ENCODE peak calls at places on chromosomes 1 and 21, in six cellular contexts. One of them, this sample, is unnamed.

GRCh38 chr1:110384581-110385321 is 6.1 kb downstream of the SLC16A4 start:
- DNase-seq in psoas muscle: no peak
- DNase-seq in epithelial cell of esophagus: no peak
- DNase-seq in fibroblast of lung: no peak
- DNase-seq in left ventricle myocardium inferior: no peak
- DNase-seq in Caco-2: no peak
- DNase-seq in this sample: no peak

GRCh38 chr21:46355161-46356004 is 31.4 kb downstream of the PCNT start:
- DNase-seq in psoas muscle: no peak
- DNase-seq in epithelial cell of esophagus: no peak
- DNase-seq in fibroblast of lung: no peak
- DNase-seq in left ventricle myocardium inferior: no peak
- DNase-seq in Caco-2: no peak
- DNase-seq in this sample: no peak

GRCh38 chr1:58899581-58900271 is 115.9 kb upstream of the JUN start:
- DNase-seq in psoas muscle: no peak
- DNase-seq in epithelial cell of esophagus: no peak
- DNase-seq in fibroblast of lung: no peak
- DNase-seq in left ventricle myocardium inferior: no peak
- DNase-seq in Caco-2: no peak
- DNase-seq in this sample: no peak

GRCh38 chr1:157925419-157926166 is 67.9 kb upstream of the KIRREL1 start:
- DNase-seq in psoas muscle: no peak
- DNase-seq in epithelial cell of esophagus: no peak
- DNase-seq in fibroblast of lung: no peak
- DNase-seq in left ventricle myocardium inferior: no peak
- DNase-seq in Caco-2: no peak
- DNase-seq in this sample: peak; percentile 46

GRCh38 chr1:154445040-154445472 is 39.9 kb downstream of the IL6R start:
- DNase-seq in psoas muscle: no peak
- DNase-seq in epithelial cell of esophagus: peak; percentile 59
- DNase-seq in fibroblast of lung: peak; percentile 75
- DNase-seq in left ventricle myocardium inferior: no peak
- DNase-seq in Caco-2: no peak
- DNase-seq in this sample: no peak

GRCh38 chr1:12544992-12545391 is 73.0 kb downstream of the DHRS3 start:
- DNase-seq in psoas muscle: no peak
- DNase-seq in epithelial cell of esophagus: no peak
- DNase-seq in fibroblast of lung: no peak
- DNase-seq in left ventricle myocardium inferior: no peak
- DNase-seq in Caco-2: no peak
- DNase-seq in this sample: no peak

GRCh38 chr1:82931051-82931450 is 1067.9 kb downstream of the TTLL7 start:
- DNase-seq in psoas muscle: no peak
- DNase-seq in epithelial cell of esophagus: no peak
- DNase-seq in fibroblast of lung: peak; percentile 29
- DNase-seq in left ventricle myocardium inferior: no peak
- DNase-seq in Caco-2: no peak
- DNase-seq in this sample: no peak

GRCh38 chr21:32867587-32867986 is 96.0 kb upstream of the PAXBP1 start:
- DNase-seq in psoas muscle: no peak
- DNase-seq in epithelial cell of esophagus: peak; percentile 9
- DNase-seq in fibroblast of lung: no peak
- DNase-seq in left ventricle myocardium inferior: no peak
- DNase-seq in Caco-2: no peak
- DNase-seq in this sample: no peak

GRCh38 chr1:85326381-85326780 is 49.9 kb upstream of the BCL10 start:
- DNase-seq in psoas muscle: no peak
- DNase-seq in epithelial cell of esophagus: peak; percentile 17
- DNase-seq in fibroblast of lung: no peak
- DNase-seq in left ventricle myocardium inferior: no peak
- DNase-seq in Caco-2: no peak
- DNase-seq in this sample: no peak

GRCh38 chr1:8625981-8626898 is 191.2 kb downstream of the RERE start:
- DNase-seq in psoas muscle: no peak
- DNase-seq in epithelial cell of esophagus: peak; percentile 18
- DNase-seq in fibroblast of lung: peak; percentile 88
- DNase-seq in left ventricle myocardium inferior: no peak
- DNase-seq in Caco-2: peak; percentile 88
- DNase-seq in this sample: no peak

GRCh38 chr1:88276158-88276557 is 407.9 kb upstream of the PKN2 start:
- DNase-seq in psoas muscle: no peak
- DNase-seq in epithelial cell of esophagus: peak; percentile 66
- DNase-seq in fibroblast of lung: peak; percentile 37
- DNase-seq in left ventricle myocardium inferior: no peak
- DNase-seq in Caco-2: no peak
- DNase-seq in this sample: no peak

GRCh38 chr1:172661107-172661506 is 2.2 kb downstream of the FASLG start:
- DNase-seq in psoas muscle: no peak
- DNase-seq in epithelial cell of esophagus: no peak
- DNase-seq in fibroblast of lung: no peak
- DNase-seq in left ventricle myocardium inferior: no peak
- DNase-seq in Caco-2: no peak
- DNase-seq in this sample: no peak

GRCh38 chr1:202264300-202265075 is 70.9 kb downstream of the LGR6 start:
- DNase-seq in psoas muscle: no peak
- DNase-seq in epithelial cell of esophagus: no peak
- DNase-seq in fibroblast of lung: no peak
- DNase-seq in left ventricle myocardium inferior: no peak
- DNase-seq in Caco-2: no peak
- DNase-seq in this sample: no peak

GRCh38 chr21:28639742-28640141 is 352.9 kb downstream of the LTN1 start:
- DNase-seq in psoas muscle: no peak
- DNase-seq in epithelial cell of esophagus: peak; percentile 57
- DNase-seq in fibroblast of lung: peak; percentile 28
- DNase-seq in left ventricle myocardium inferior: no peak
- DNase-seq in Caco-2: no peak
- DNase-seq in this sample: no peak

GRCh38 chr1:18360251-18360650 is 120.5 kb upstream of the KLHDC7A start:
- DNase-seq in psoas muscle: no peak
- DNase-seq in epithelial cell of esophagus: no peak
- DNase-seq in fibroblast of lung: no peak
- DNase-seq in left ventricle myocardium inferior: no peak
- DNase-seq in Caco-2: no peak
- DNase-seq in this sample: no peak

GRCh38 chr1:109535971-109536491 is 3.6 kb upstream of the GPR61 start:
- DNase-seq in psoas muscle: peak; percentile 45
- DNase-seq in epithelial cell of esophagus: no peak
- DNase-seq in fibroblast of lung: no peak
- DNase-seq in left ventricle myocardium inferior: peak; percentile 53
- DNase-seq in Caco-2: no peak
- DNase-seq in this sample: peak; percentile 81

GRCh38 chr1:100538935-100539835 is 1.2 kb downstream of the GPR88 start:
- DNase-seq in psoas muscle: peak; percentile 19
- DNase-seq in epithelial cell of esophagus: peak; percentile 42
- DNase-seq in fibroblast of lung: no peak
- DNase-seq in left ventricle myocardium inferior: peak; percentile 19
- DNase-seq in Caco-2: no peak
- DNase-seq in this sample: peak; percentile 25

DNA sequence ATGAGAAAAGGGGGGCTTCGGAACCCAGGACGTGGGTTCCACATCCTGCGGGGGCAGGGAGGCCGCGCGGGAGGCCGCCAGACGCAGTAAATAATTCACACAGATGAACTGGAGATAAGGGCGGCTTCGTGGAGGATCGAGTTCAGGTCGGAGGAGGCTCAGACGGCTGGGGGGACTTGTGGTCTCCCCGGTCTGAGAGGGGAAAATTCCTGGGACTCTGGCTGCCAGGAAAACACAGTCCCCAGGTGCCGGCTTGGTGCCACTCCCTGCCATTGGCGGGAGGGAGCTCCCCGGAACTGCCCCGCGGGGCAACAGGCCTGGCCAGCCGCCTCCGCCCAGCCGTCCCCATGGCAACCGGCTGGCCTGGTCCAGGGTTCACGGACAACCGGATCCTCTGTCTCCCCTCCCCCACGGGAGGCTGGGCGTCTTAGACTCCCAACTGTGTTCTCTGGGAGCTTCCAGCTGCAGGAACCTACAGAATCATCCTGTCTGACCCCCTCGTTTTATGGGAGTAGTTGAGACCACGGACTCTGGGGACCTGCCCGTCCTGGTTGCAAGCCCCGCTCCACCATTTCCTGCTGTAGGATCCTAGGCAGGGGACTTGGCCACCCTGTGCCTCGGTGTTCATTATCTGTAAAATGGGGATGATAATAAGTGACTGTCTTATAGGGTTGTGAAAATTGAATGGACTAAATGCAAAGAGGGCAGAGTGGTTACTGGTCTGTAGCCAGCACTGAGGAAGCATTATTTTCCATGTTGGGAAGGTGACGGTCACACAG is 9.6 kb downstream of the CAMK2N1 start:
- DNase-seq in psoas muscle: no peak
- DNase-seq in epithelial cell of esophagus: no peak
- DNase-seq in fibroblast of lung: peak; percentile 54
- DNase-seq in left ventricle myocardium inferior: peak; percentile 44
- DNase-seq in Caco-2: peak; percentile 91
- DNase-seq in this sample: peak; percentile 85
- H3K4me3 ChIP-seq in psoas muscle: no peak overlapping the region
- H3K4me3 ChIP-seq in epithelial cell of esophagus: no peak overlapping the region
- H3K4me3 ChIP-seq in fibroblast of lung: no peak overlapping the region
- H3K4me3 ChIP-seq in left ventricle myocardium inferior: peak overlapping the region; percentile 23
- H3K4me3 ChIP-seq in Caco-2: peak overlapping the region; percentile 25
- H3K4me3 ChIP-seq in this sample: no peak overlapping the region

GRCh38 chr1:214066190-214066589 is 78.4 kb downstream of the PROX1 start:
- DNase-seq in psoas muscle: no peak
- DNase-seq in epithelial cell of esophagus: no peak
- DNase-seq in fibroblast of lung: no peak
- DNase-seq in left ventricle myocardium inferior: no peak
- DNase-seq in Caco-2: no peak
- DNase-seq in this sample: no peak
- H3K4me3 ChIP-seq in psoas muscle: no peak overlapping the region
- H3K4me3 ChIP-seq in epithelial cell of esophagus: no peak overlapping the region
- H3K4me3 ChIP-seq in fibroblast of lung: no peak overlapping the region
- H3K4me3 ChIP-seq in left ventricle myocardium inferior: no peak overlapping the region
- H3K4me3 ChIP-seq in Caco-2: no peak overlapping the region
- H3K4me3 ChIP-seq in this sample: no peak overlapping the region

DNA sequence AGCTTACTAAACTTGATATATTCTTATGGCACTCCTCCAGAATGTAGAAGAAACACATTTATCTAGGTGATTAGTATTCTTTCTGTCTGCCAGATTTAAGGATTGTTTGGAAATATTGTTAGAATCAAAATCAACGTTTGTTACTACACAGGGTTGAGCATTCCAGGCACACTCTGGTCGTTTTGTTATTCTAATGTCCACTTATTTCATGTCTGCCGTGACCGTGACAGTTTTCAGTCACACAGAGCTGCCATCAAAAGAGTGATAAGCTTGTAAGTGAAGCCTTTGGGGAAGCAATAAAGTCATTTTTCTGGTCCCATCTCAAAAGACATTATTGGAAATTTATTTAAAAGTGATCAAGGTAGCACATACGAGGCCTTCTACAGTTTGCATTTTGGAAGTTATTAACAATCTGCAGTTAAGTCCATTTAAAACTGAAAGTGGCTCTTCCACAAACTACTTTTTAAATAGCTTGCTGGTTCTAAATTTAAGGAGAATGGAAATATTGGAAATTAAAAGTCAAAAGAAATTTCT is 38.0 kb downstream of the NFIA start:
- DNase-seq in psoas muscle: no peak
- DNase-seq in epithelial cell of esophagus: no peak
- DNase-seq in fibroblast of lung: no peak
- DNase-seq in left ventricle myocardium inferior: no peak
- DNase-seq in Caco-2: no peak
- DNase-seq in this sample: no peak
- H3K4me3 ChIP-seq in psoas muscle: peak overlapping the region; percentile 62
- H3K4me3 ChIP-seq in epithelial cell of esophagus: no peak overlapping the region
- H3K4me3 ChIP-seq in fibroblast of lung: peak overlapping the region; percentile 28
- H3K4me3 ChIP-seq in left ventricle myocardium inferior: peak overlapping the region; percentile 53
- H3K4me3 ChIP-seq in Caco-2: no peak overlapping the region
- H3K4me3 ChIP-seq in this sample: peak overlapping the region; percentile 76

GRCh38 chr21:42424848-42425602 is 21.3 kb downstream of the UBASH3A start:
- DNase-seq in psoas muscle: no peak
- DNase-seq in epithelial cell of esophagus: no peak
- DNase-seq in fibroblast of lung: no peak
- DNase-seq in left ventricle myocardium inferior: no peak
- DNase-seq in Caco-2: no peak
- DNase-seq in this sample: no peak
- H3K4me3 ChIP-seq in psoas muscle: no peak overlapping the region
- H3K4me3 ChIP-seq in epithelial cell of esophagus: no peak overlapping the region
- H3K4me3 ChIP-seq in fibroblast of lung: no peak overlapping the region
- H3K4me3 ChIP-seq in left ventricle myocardium inferior: no peak overlapping the region
- H3K4me3 ChIP-seq in Caco-2: no peak overlapping the region
- H3K4me3 ChIP-seq in this sample: no peak overlapping the region

DNA sequence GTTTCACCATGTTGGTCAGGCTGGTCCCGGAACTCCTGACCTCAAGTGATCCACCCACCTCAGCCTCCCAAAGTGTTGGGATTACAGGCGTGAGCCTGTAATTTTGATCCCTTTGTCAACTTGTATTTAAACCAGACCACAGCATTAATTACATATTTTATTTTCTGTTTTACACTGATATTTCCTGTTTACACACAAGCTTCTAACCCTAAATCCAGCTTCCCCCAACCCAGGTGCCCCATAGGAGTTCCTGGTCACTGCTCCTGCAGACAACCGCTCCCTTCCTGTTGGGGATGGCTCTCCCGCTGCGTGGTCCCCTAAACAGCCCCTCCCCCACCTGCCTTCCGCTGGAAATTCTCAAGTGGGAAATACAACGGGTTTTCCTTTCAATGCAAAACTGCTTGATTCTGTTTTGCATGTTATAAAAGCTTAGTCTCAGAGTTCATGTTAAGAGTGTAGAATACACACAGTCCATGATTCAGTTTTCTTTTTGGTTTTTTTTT is 3.7 kb downstream of the CSTB start:
- DNase-seq in psoas muscle: no peak
- DNase-seq in epithelial cell of esophagus: peak; percentile 53
- DNase-seq in fibroblast of lung: no peak
- DNase-seq in left ventricle myocardium inferior: no peak
- DNase-seq in Caco-2: no peak
- DNase-seq in this sample: peak; percentile 13
- H3K4me3 ChIP-seq in psoas muscle: no peak overlapping the region
- H3K4me3 ChIP-seq in epithelial cell of esophagus: no peak overlapping the region
- H3K4me3 ChIP-seq in fibroblast of lung: no peak overlapping the region
- H3K4me3 ChIP-seq in left ventricle myocardium inferior: no peak overlapping the region
- H3K4me3 ChIP-seq in Caco-2: no peak overlapping the region
- H3K4me3 ChIP-seq in this sample: no peak overlapping the region

DNA sequence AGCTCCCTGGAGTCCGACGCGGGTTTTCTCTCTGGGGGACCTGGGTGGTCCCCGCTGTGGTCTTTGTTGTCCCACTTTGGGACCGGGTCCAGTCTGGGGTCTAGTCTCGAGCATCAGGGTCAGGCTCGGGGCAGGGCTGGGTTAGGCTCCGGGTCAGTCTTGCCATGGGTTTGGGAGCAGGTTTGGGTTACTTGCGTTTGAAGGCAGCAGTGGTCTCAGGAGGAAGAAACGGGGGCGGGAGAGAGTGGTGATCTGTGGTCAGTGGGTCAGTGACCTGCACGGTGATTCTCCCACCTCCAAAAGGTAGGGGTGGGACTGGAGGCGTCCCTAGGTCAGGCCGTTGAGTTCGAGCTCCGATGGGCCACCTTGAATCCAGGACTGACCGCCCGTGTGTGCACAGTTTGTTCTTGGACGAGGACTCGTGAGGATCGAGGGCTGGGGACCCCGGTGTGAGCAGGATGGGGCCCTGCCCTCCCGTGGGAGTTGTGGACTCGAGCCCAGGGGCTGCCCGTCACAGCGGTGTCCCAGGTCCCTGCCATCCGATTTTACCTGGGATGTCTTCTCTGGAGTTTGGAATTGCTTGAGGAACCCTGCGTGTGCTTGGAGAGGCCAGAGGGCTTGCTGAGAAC is 2.3 kb downstream of the B3GALT6 start:
- DNase-seq in psoas muscle: no peak
- DNase-seq in epithelial cell of esophagus: no peak
- DNase-seq in fibroblast of lung: no peak
- DNase-seq in left ventricle myocardium inferior: no peak
- DNase-seq in Caco-2: no peak
- DNase-seq in this sample: no peak
- H3K4me3 ChIP-seq in psoas muscle: no peak overlapping the region
- H3K4me3 ChIP-seq in epithelial cell of esophagus: no peak overlapping the region
- H3K4me3 ChIP-seq in fibroblast of lung: no peak overlapping the region
- H3K4me3 ChIP-seq in left ventricle myocardium inferior: no peak overlapping the region
- H3K4me3 ChIP-seq in Caco-2: no peak overlapping the region
- H3K4me3 ChIP-seq in this sample: no peak overlapping the region